ENCODE peak calls at places on chromosomes 4 and X, in six cellular contexts. K is H1, Y is H9, X is IMR-90, Z is neuronal stem cell, D is trophoblast cell. O is an unnamed sample.

GRCh38 chr4:137722910-137723309 is 190.6 kb upstream of the PCDH18 start:
- DNase-seq in Y (no peak), D (no peak), X (no peak), Z (no peak), K (no peak), O (no peak)

GRCh38 chrX:70433848-70434351 is 10.7 kb upstream of the DLG3 start:
- DNase-seq in Z (peak), D (peak), X (peak), K (peak), Y (peak), O (peak)

GRCh38 chr4:26884486-26884988 is 23.9 kb downstream of the STIM2 start:
- DNase-seq in K (no peak), D (no peak), X (no peak), Z (no peak), Y (no peak), O (no peak)

GRCh38 chr4:42280327-42281095 is 116.8 kb upstream of the SHISA3 start:
- DNase-seq in Z (no peak), Y (no peak), D (no peak), K (no peak), X (peak), O (peak)

GRCh38 chr4:183362916-183363542 is 40.8 kb upstream of the CLDN24 start:
- DNase-seq in Z (no peak), Y (no peak), X (peak), D (no peak), K (no peak), O (peak)

GRCh38 chr4:145481164-145481941 is at the start of gene SMAD1:
- DNase-seq in K (peak), Y (peak), X (peak), Z (peak), D (peak), O (peak)

GRCh38 chr4:180925800-180926199 is 1317.4 kb upstream of the TENM3 start:
- DNase-seq in Z (no peak), D (no peak), K (no peak), Y (no peak), X (peak), O (no peak)

GRCh38 chr4:129063640-129064039 is 29.7 kb downstream of the SCLT1 start:
- DNase-seq in D (no peak), Y (no peak), K (no peak), Z (no peak), X (no peak), O (no peak)

GRCh38 chrX:9341305-9342201 is 123.3 kb upstream of the TBL1X start:
- DNase-seq in X (peak), K (no peak), Z (peak), D (no peak), Y (peak), O (peak)

DNA sequence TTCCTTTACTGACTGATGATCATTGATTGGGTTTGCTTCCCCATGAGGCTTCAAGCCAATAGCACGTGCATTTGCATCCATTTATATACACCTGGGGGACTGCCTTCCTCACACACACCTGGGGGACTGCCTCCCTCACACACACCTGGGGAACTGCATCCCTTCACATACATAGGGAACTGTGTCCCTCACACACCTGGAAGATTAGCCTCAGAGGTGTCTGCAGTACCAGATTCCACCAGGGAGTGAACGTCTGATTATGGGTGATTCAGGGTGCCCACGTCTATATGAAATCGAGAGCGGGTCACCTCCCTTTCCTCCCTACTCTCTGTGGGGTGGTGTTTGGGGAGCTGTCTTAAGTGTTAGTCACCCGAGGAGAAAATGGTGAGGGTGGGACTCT is 16.9 kb downstream of the CD99 start:
- DNase-seq in K (no peak), Z (no peak), D (no peak), Y (no peak), X (no peak), O (peak)
- H3K14ac ChIP-seq in K (no peak), Z (no peak), D (no peak), Y (no peak), X (no peak), O (no peak)

GRCh38 chr4:86921608-86922252 is 13.1 kb upstream of the AFF1 start:
- DNase-seq in Z (no peak), Y (no peak), X (no peak), K (no peak), D (peak), O (no peak)
- H3K14ac ChIP-seq in Z (no peak), Y (no peak), X (no peak), K (no peak), D (no peak), O (no peak)

GRCh38 chrX:137405449-137406140 is 160.3 kb upstream of the ZIC3 start:
- DNase-seq in X (no peak), D (no peak), K (no peak), Y (no peak), Z (no peak), O (no peak)
- H3K14ac ChIP-seq in X (no peak), D (no peak), K (no peak), Y (no peak), Z (no peak), O (no peak)

DNA sequence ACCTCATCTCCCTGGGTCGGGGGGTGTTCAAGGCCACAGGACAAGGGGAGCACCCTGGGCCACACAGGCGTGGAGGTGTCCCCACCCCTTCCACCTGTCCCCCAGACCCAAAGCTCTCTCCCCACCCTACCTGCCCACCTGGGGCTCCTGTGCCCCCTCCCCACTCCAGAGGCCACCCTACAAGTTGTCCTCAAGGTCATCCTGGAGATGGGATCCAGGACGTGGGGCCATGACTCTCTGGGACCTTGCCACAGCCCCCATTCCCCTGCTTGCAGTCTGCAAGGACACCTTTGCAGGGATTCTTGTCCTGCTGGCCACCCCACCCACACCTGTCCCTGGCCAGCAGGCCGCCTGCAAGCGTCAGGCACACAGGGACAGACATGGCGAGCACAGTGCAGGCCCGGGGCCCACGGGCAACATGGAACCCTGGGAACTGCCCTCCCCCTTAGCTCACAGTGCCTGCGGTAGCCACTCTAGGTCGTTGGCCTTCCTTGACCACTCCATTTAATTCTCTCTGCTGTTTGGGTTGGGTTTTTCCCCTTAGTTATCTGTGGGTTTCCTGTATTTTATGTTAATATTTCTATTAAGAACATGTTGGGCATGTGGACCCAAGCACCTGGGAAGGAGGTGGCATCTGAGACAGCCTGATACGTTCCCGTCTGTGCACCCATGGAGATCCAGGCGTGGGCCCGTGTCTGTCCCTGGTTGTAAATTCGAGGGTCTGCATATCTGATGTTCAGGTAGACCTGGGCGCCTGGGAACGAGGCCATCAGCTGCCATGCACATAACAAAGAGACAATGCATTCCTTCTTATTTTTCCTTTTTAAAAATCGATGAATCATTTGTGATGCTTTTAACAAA is 197.5 kb downstream of the AFAP1 start:
- DNase-seq in D (no peak), K (no peak), Y (no peak), Z (no peak), X (no peak), O (no peak)
- H3K14ac ChIP-seq in D (no peak), K (no peak), Y (no peak), Z (no peak), X (no peak), O (peak)

GRCh38 chr4:97185233-97185632 is 958.0 kb downstream of the STPG2 start:
- DNase-seq in D (no peak), Z (no peak), K (no peak), X (no peak), Y (no peak), O (no peak)
- H3K14ac ChIP-seq in D (no peak), Z (no peak), K (no peak), X (no peak), Y (no peak), O (no peak)

GRCh38 chr4:16767861-16768260 is 130.6 kb downstream of the LDB2 start:
- DNase-seq in X (no peak), K (no peak), Z (no peak), D (no peak), Y (no peak), O (no peak)

GRCh38 chr4:16775411-16776154 is 122.9 kb downstream of the LDB2 start:
- DNase-seq in X (no peak), Z (no peak), D (no peak), Y (no peak), K (no peak), O (no peak)

GRCh38 chr4:16772366-16772850 is 126.0 kb downstream of the LDB2 start:
- DNase-seq in D (no peak), Y (no peak), X (peak), K (no peak), Z (no peak), O (no peak)

GRCh38 chr4:16767251-16767650 is 131.2 kb downstream of the LDB2 start:
- DNase-seq in Y (no peak), D (no peak), K (no peak), X (no peak), Z (no peak), O (no peak)

DNA sequence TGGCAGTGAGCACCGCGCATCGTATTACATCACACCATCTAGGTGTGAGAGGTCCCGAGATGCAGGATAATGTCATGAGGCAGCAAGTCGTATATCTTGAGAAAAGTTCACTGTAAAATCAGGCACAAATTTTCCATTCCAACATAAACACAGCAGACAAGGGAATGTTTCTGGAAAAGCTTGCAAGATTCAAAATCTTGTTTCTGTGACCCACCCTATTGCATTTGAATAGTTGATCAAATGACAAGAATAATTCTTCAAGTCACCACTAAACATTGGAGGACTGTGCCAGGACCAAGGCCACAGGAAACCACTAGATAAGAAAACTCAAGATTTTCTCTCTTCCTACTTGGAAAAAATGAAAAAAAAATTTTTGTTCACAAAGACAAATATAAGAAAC is 127.6 kb downstream of the LDB2 start:
- DNase-seq in Y (no peak), K (no peak), X (no peak), Z (no peak), D (no peak), O (no peak)
- H3K14ac ChIP-seq in Y (no peak), K (no peak), X (no peak), Z (no peak), D (no peak), O (no peak)